ENCODE peak calls at places on chromosomes 4 and X, in seven cellular contexts. T, Q, Z, L, S, G and N are unnamed samples.

GRCh38 chr4:2647403-2648158 is 108.6 kb downstream of the TNIP2 start:
- DNase-seq in T (no peak), Q (no peak), Z (no peak), L (no peak), S (no peak), G (no peak), N (no peak)

GRCh38 chr4:158940276-158940675 is 162.6 kb upstream of the RAPGEF2 start:
- DNase-seq in T (no peak), Q (no peak), Z (no peak), L (no peak), S (no peak), G (no peak), N (no peak)

GRCh38 chr4:125316781-125317525 is 2.2 kb downstream of the FAT4 start:
- DNase-seq in T (no peak), Q (no peak), Z (peak), L (peak), S (no peak), G (peak), N (no peak)

GRCh38 chrX:21004835-21005234 is 369.4 kb upstream of the CNKSR2 start:
- DNase-seq in T (no peak), Q (no peak), Z (no peak), L (no peak), S (no peak), G (peak), N (no peak)

GRCh38 chr4:106796866-106797265 is 239.2 kb downstream of the DKK2 start:
- DNase-seq in T (no peak), Q (no peak), Z (no peak), L (no peak), S (no peak), G (no peak), N (no peak)

GRCh38 chr4:15691346-15692140 is 9.9 kb downstream of the FAM200B start:
- DNase-seq in T (peak), Q (no peak), Z (peak), L (no peak), S (no peak), G (peak), N (no peak)

GRCh38 chrX:153673398-153674218 is at the start of gene PNCK:
- DNase-seq in T (no peak), Q (no peak), Z (no peak), L (no peak), S (no peak), G (no peak), N (no peak)

GRCh38 chr4:165879581-165879980 is 6.5 kb downstream of the TLL1 start:
- DNase-seq in T (no peak), Q (no peak), Z (no peak), L (no peak), S (no peak), G (no peak), N (no peak)

GRCh38 chr4:19776021-19776459 is 475.7 kb upstream of the SLIT2 start:
- DNase-seq in T (no peak), Q (no peak), Z (no peak), L (no peak), S (no peak), G (peak), N (no peak)

GRCh38 chrX:45735571-45735970 is 534.9 kb upstream of the DIPK2B start:
- DNase-seq in T (no peak), Q (no peak), Z (no peak), L (no peak), S (no peak), G (peak), N (no peak)

GRCh38 chrX:136032370-136032769 is 47.1 kb downstream of the SLC9A6 start:
- DNase-seq in T (no peak), Q (no peak), Z (no peak), L (no peak), S (no peak), G (no peak), N (no peak)

GRCh38 chrX:45322382-45322781 is 121.7 kb upstream of the DIPK2B start:
- DNase-seq in T (peak), Q (no peak), Z (peak), L (peak), S (peak), G (peak), N (peak)

GRCh38 chrX:119885554-119886428 is 9.9 kb upstream of the AKAP14 start:
- DNase-seq in T (no peak), Q (no peak), Z (no peak), L (no peak), S (no peak), G (no peak), N (no peak)

GRCh38 chr4:120843840-120844527 is 78.5 kb downstream of the PRDM5 start:
- DNase-seq in T (no peak), Q (no peak), Z (no peak), L (no peak), S (no peak), G (no peak), N (no peak)

GRCh38 chr4:109406337-109406931 is 27.2 kb upstream of the SEC24B start:
- DNase-seq in T (peak), Q (peak), Z (peak), L (peak), S (no peak), G (peak), N (peak)

GRCh38 chrX:40867352-40867751 is 132.0 kb upstream of the MED14 start:
- DNase-seq in T (no peak), Q (no peak), Z (no peak), L (peak), S (no peak), G (peak), N (no peak)

GRCh38 chrX:154719132-154719675 is 31.7 kb downstream of the GAB3 start:
- DNase-seq in T (no peak), Q (no peak), Z (peak), L (no peak), S (no peak), G (peak), N (no peak)

GRCh38 chr4:108045687-108046024 is 56.0 kb downstream of the HADH start:
- DNase-seq in T (no peak), Q (no peak), Z (peak), L (no peak), S (no peak), G (no peak), N (peak)

GRCh38 chrX:76893930-76894329 is 466.4 kb downstream of the MAGEE1 start:
- DNase-seq in T (no peak), Q (no peak), Z (no peak), L (no peak), S (no peak), G (no peak), N (no peak)

GRCh38 chrX:103211012-103211715 is 3.7 kb upstream of the BEX4 start:
- DNase-seq in T (peak), Q (no peak), Z (peak), L (peak), S (peak), G (peak), N (peak)

GRCh38 chrX:131693359-131693758 is 149.5 kb downstream of the OR13H1 start:
- DNase-seq in T (no peak), Q (no peak), Z (no peak), L (no peak), S (no peak), G (no peak), N (no peak)

GRCh38 chr4:37780444-37781133 is 45.9 kb upstream of the PGM2 start:
- DNase-seq in T (no peak), Q (no peak), Z (peak), L (peak), S (no peak), G (peak), N (no peak)

GRCh38 chrX:72268601-72269365 is 8.3 kb downstream of the RPS4X start:
- DNase-seq in T (no peak), Q (no peak), Z (peak), L (no peak), S (no peak), G (no peak), N (no peak)

GRCh38 chr4:139300431-139301142 is 718 bp upstream of the NAA15 start:
- DNase-seq in T (no peak), Q (no peak), Z (peak), L (no peak), S (no peak), G (peak), N (peak)

GRCh38 chr4:126466848-126467247 is 1152.1 kb downstream of the FAT4 start:
- DNase-seq in T (no peak), Q (no peak), Z (no peak), L (no peak), S (no peak), G (no peak), N (no peak)

GRCh38 chr4:55866290-55866907 is 13.0 kb downstream of the EXOC1 start:
- DNase-seq in T (no peak), Q (no peak), Z (no peak), L (no peak), S (no peak), G (peak), N (no peak)

GRCh38 chrX:68043713-68044438 is 389.4 kb downstream of the OPHN1 start:
- DNase-seq in T (no peak), Q (no peak), Z (no peak), L (no peak), S (no peak), G (no peak), N (no peak)

GRCh38 chrX:11770320-11770719 is 12.3 kb downstream of the MSL3 start:
- DNase-seq in T (peak), Q (no peak), Z (peak), L (peak), S (no peak), G (peak), N (peak)

GRCh38 chr4:139483000-139483399 is 29.1 kb downstream of the RAB33B start:
- DNase-seq in T (peak), Q (no peak), Z (peak), L (no peak), S (no peak), G (no peak), N (no peak)

GRCh38 chr4:140305053-140305452 is 68.4 kb upstream of the SCOC start:
- DNase-seq in T (no peak), Q (no peak), Z (no peak), L (no peak), S (no peak), G (peak), N (no peak)

GRCh38 chr4:90582087-90582486 is 454.9 kb downstream of the CCSER1 start:
- DNase-seq in T (no peak), Q (no peak), Z (no peak), L (no peak), S (no peak), G (no peak), N (no peak)

GRCh38 chr4:2977116-2978097 is 14.0 kb downstream of the GRK4 start:
- DNase-seq in T (peak), Q (no peak), Z (peak), L (no peak), S (peak), G (peak), N (no peak)

GRCh38 chrX:53093177-53093655 is 726 bp upstream of the KANTR start:
- DNase-seq in T (no peak), Q (peak), Z (peak), L (peak), S (peak), G (peak), N (peak)

GRCh38 chrX:9048801-9049200 is 14.9 kb upstream of the FAM9B start:
- DNase-seq in T (no peak), Q (no peak), Z (no peak), L (no peak), S (no peak), G (no peak), N (no peak)